ENCODE peak calls at places on chromosome 10, in nine cellular contexts. K is activated CD8-positive, alpha-beta memory T cell treated with anti-CD3 and anti-CD28 coated beads, Interleukin-2, amount 50 U/mL, for 48 hours; O is T follicular helper cell; Y is AG10803; I is posterior vena cava; P is NCI-H774; W is natural killer cell treated with Interleukin-12 subunit alpha and Interleukin-12 subunit beta and Interleukin-15 and Interleukin-18, amount 100 ng/mL, for 72 hours; N is MV-4-11; G is hepatic stellate cell. Z is an unnamed sample.

GRCh38 chr10:90860790-90861189 is 3.0 kb upstream of the HTR7 start:
- DNase-seq in K (no peak), I (no peak), Y (no peak), P (no peak), N (no peak), G (no peak), O (no peak), W (no peak), Z (no peak)

GRCh38 chr10:490256-490655 is 199.2 kb downstream of the DIP2C start:
- DNase-seq in P (no peak), K (no peak), G (peak), O (no peak), N (no peak), W (no peak), Y (peak), I (peak), Z (no peak)

GRCh38 chr10:89837173-89838001 is 136.0 kb downstream of the KIF20B start:
- DNase-seq in G (peak), P (no peak), I (peak), W (no peak), N (no peak), K (peak), Y (peak), O (no peak), Z (no peak)

GRCh38 chr10:12806228-12807095 is 195.1 kb downstream of the CCDC3 start:
- DNase-seq in N (no peak), K (no peak), G (no peak), I (no peak), O (no peak), P (peak), Y (no peak), W (no peak), Z (no peak)

GRCh38 chr10:76644481-76644880 is 993.1 kb downstream of the KCNMA1 start:
- DNase-seq in G (no peak), K (no peak), I (no peak), Y (no peak), N (no peak), W (no peak), P (no peak), O (no peak), Z (no peak)

GRCh38 chr10:71075759-71076472 is 136.5 kb upstream of the UNC5B start:
- DNase-seq in I (peak), N (no peak), W (peak), O (no peak), K (no peak), G (no peak), P (no peak), Y (no peak), Z (no peak)

GRCh38 chr10:26780793-26781601 is 79.8 kb downstream of the ABI1 start:
- DNase-seq in K (peak), W (no peak), Y (peak), I (no peak), N (peak), P (no peak), G (peak), O (no peak), Z (peak)

GRCh38 chr10:73095479-73096021 is 1.1 kb downstream of the P4HA1 start:
- DNase-seq in W (peak), P (no peak), Y (peak), G (peak), I (peak), N (peak), K (peak), O (no peak), Z (no peak)

GRCh38 chr10:112605063-112605462 is 158.0 kb downstream of the VTI1A start:
- DNase-seq in N (peak), W (no peak), P (no peak), O (no peak), Y (no peak), G (no peak), I (no peak), K (no peak), Z (no peak)

GRCh38 chr10:72834183-72834825 is 59.2 kb upstream of the OIT3 start:
- DNase-seq in I (no peak), Y (peak), N (peak), O (peak), K (no peak), W (no peak), G (peak), P (peak), Z (peak)

GRCh38 chr10:58158806-58159205 is 108.9 kb downstream of the IPMK start:
- DNase-seq in I (no peak), Y (peak), G (no peak), N (no peak), W (no peak), K (no peak), O (no peak), P (no peak), Z (no peak)

GRCh38 chr10:57169597-57169996 is 808.5 kb upstream of the ZWINT start:
- DNase-seq in G (no peak), O (no peak), W (no peak), K (no peak), I (no peak), N (no peak), P (no peak), Y (no peak), Z (no peak)

GRCh38 chr10:77824893-77825292 is 101.7 kb downstream of the DLG5 start:
- DNase-seq in N (no peak), W (no peak), G (no peak), P (no peak), O (no peak), Y (no peak), K (no peak), I (no peak), Z (no peak)

GRCh38 chr10:121436630-121437311 is 161.5 kb downstream of the FGFR2 start:
- DNase-seq in N (no peak), K (no peak), O (no peak), W (no peak), G (no peak), Y (no peak), I (no peak), P (no peak), Z (no peak)

GRCh38 chr10:132448248-132448731 is 51.3 kb downstream of the PWWP2B start:
- DNase-seq in I (peak), O (peak), G (no peak), K (peak), P (no peak), W (peak), N (peak), Y (peak), Z (peak)

GRCh38 chr10:31816318-31816717 is 112.3 kb downstream of the ARHGAP12 start:
- DNase-seq in N (no peak), O (no peak), P (no peak), W (no peak), G (peak), K (no peak), Y (peak), I (no peak), Z (no peak)

GRCh38 chr10:3693031-3693714 is 91.8 kb downstream of the KLF6 start:
- DNase-seq in K (no peak), W (no peak), P (no peak), O (no peak), G (no peak), I (no peak), N (no peak), Y (no peak), Z (no peak)

GRCh38 chr10:42836771-42837468 is 54.3 kb downstream of the BMS1 start:
- DNase-seq in N (no peak), P (no peak), O (no peak), I (no peak), Y (peak), W (no peak), K (no peak), G (peak), Z (no peak)

GRCh38 chr10:133559216-133559615 is 6.2 kb downstream of the SYCE1 start:
- DNase-seq in P (no peak), K (no peak), N (no peak), Y (no peak), I (no peak), O (no peak), W (no peak), G (no peak), Z (no peak)

GRCh38 chr10:29636178-29636577 is 1.4 kb upstream of the SVIL start:
- DNase-seq in K (no peak), I (no peak), W (no peak), Y (peak), G (peak), P (peak), N (peak), O (no peak), Z (no peak)

GRCh38 chr10:62779487-62780248 is 24.9 kb upstream of the ADO start:
- DNase-seq in W (peak), I (no peak), Y (peak), N (no peak), K (peak), G (no peak), P (no peak), O (peak), Z (no peak)

GRCh38 chr10:120423350-120424197 is 33.5 kb upstream of the PLPP4 start:
- DNase-seq in O (no peak), I (no peak), G (no peak), K (peak), W (no peak), N (peak), P (no peak), Y (peak), Z (no peak)

GRCh38 chr10:53765311-53765710 is 992.7 kb upstream of the MBL2 start:
- DNase-seq in K (no peak), P (no peak), G (no peak), Y (no peak), N (no peak), W (no peak), O (no peak), I (no peak), Z (peak)

GRCh38 chr10:8543361-8544056 is 489.0 kb downstream of the GATA3 start:
- DNase-seq in P (no peak), Y (no peak), W (no peak), N (peak), O (no peak), I (no peak), G (no peak), K (no peak), Z (no peak)

GRCh38 chr10:61830846-61831273 is 70.6 kb upstream of the ARID5B start:
- DNase-seq in N (no peak), W (no peak), Y (no peak), K (no peak), G (no peak), P (no peak), O (no peak), I (no peak), Z (no peak)

GRCh38 chr10:68111580-68111979 is 2.3 kb downstream of the MYPN start:
- DNase-seq in Y (no peak), I (no peak), P (no peak), G (no peak), W (no peak), O (no peak), K (no peak), N (no peak), Z (no peak)

GRCh38 chr10:15540729-15541128 is 169.6 kb upstream of the FAM171A1 start:
- DNase-seq in G (no peak), W (no peak), N (peak), P (no peak), K (no peak), Y (no peak), I (no peak), O (no peak), Z (no peak)

GRCh38 chr10:6694447-6695155 is 114.5 kb upstream of the PRKCQ start:
- DNase-seq in I (no peak), O (no peak), P (no peak), N (no peak), K (no peak), G (no peak), Y (peak), W (no peak), Z (no peak)

GRCh38 chr10:5751854-5752253 is 61.4 kb downstream of the GDI2 start:
- DNase-seq in P (no peak), O (no peak), K (no peak), I (no peak), G (no peak), W (no peak), N (no peak), Y (no peak), Z (no peak)

GRCh38 chr10:48400129-48400849 is 93.8 kb downstream of the MAPK8 start:
- DNase-seq in Y (peak), W (no peak), I (no peak), G (no peak), K (no peak), O (no peak), N (no peak), P (no peak), Z (no peak)

GRCh38 chr10:127736222-127736914 is 617 bp upstream of the FOXI2 start:
- DNase-seq in I (no peak), G (no peak), W (no peak), Y (no peak), K (no peak), P (no peak), O (no peak), N (no peak), Z (no peak)

GRCh38 chr10:67261300-67261797 is 335.5 kb downstream of the LRRTM3 start:
- DNase-seq in N (no peak), P (no peak), K (no peak), I (no peak), W (no peak), O (no peak), Y (no peak), G (no peak), Z (no peak)

GRCh38 chr10:37812290-37812689 is 45.1 kb downstream of the ZNF248 start:
- DNase-seq in K (no peak), P (no peak), Y (no peak), G (no peak), W (no peak), O (no peak), N (no peak), I (no peak), Z (no peak)

GRCh38 chr10:119518936-119519335 is 23.6 kb downstream of the RGS10 start:
- DNase-seq in I (no peak), N (no peak), G (no peak), K (no peak), O (no peak), Y (no peak), P (no peak), W (no peak), Z (no peak)

GRCh38 chr10:122515022-122515424 is 45.5 kb upstream of the DMBT1 start:
- DNase-seq in N (peak), Y (no peak), O (no peak), I (no peak), W (no peak), G (no peak), K (no peak), P (no peak), Z (no peak)